ENCODE peak calls at places on chromosome 5, in four cellular contexts. One of them, this sample, is unnamed.

GRCh38 chr5:160390787-160391696 is 8.8 kb downstream of the FAM200C start:
- DNase-seq in PC-9: no peak
- DNase-seq in left ventricle myocardium inferior: no peak
- DNase-seq in uterus: no peak
- DNase-seq in this sample: no peak

GRCh38 chr5:139683295-139684271 is 35.4 kb downstream of the CXXC5 start:
- DNase-seq in left ventricle myocardium inferior: no peak
- DNase-seq in uterus: no peak
- DNase-seq in PC-9: no peak
- DNase-seq in this sample: no peak

GRCh38 chr5:168978015-168978414 is 322.9 kb downstream of the SLIT3 start:
- DNase-seq in PC-9: no peak
- DNase-seq in left ventricle myocardium inferior: no peak
- DNase-seq in uterus: no peak
- DNase-seq in this sample: no peak

GRCh38 chr5:12242960-12243888 is 339.0 kb upstream of the CTNND2 start:
- DNase-seq in PC-9: no peak
- DNase-seq in left ventricle myocardium inferior: no peak
- DNase-seq in uterus: no peak
- DNase-seq in this sample: no peak

GRCh38 chr5:598564-598890 is 13.6 kb upstream of the CEP72 start:
- DNase-seq in left ventricle myocardium inferior: no peak
- DNase-seq in PC-9: no peak
- DNase-seq in uterus: no peak
- DNase-seq in this sample: no peak

GRCh38 chr5:151718653-151719052 is 31.9 kb upstream of the SPARC start:
- DNase-seq in left ventricle myocardium inferior: no peak
- DNase-seq in uterus: no peak
- DNase-seq in PC-9: no peak
- DNase-seq in this sample: no peak

GRCh38 chr5:126137771-126138474 is 285.3 kb upstream of the GRAMD2B start:
- DNase-seq in uterus: no peak
- DNase-seq in left ventricle myocardium inferior: no peak
- DNase-seq in PC-9: no peak
- DNase-seq in this sample: no peak

GRCh38 chr5:130514984-130515690 is 610.9 kb downstream of the CHSY3 start:
- DNase-seq in uterus: no peak
- DNase-seq in PC-9: no peak
- DNase-seq in left ventricle myocardium inferior: no peak
- DNase-seq in this sample: no peak

GRCh38 chr5:154015071-154015693 is 23.5 kb downstream of the FAM114A2 start:
- DNase-seq in PC-9: no peak
- DNase-seq in left ventricle myocardium inferior: peak
- DNase-seq in uterus: no peak
- DNase-seq in this sample: no peak

GRCh38 chr5:178116406-178116885 is 3.1 kb downstream of the N4BP3 start:
- DNase-seq in uterus: no peak
- DNase-seq in PC-9: no peak
- DNase-seq in left ventricle myocardium inferior: no peak
- DNase-seq in this sample: no peak

GRCh38 chr5:42995152-42995751 is 44.9 kb downstream of the ANXA2R start:
- DNase-seq in uterus: no peak
- DNase-seq in left ventricle myocardium inferior: no peak
- DNase-seq in PC-9: no peak
- DNase-seq in this sample: no peak

GRCh38 chr5:66960373-66961137 is 236.0 kb downstream of the CD180 start:
- DNase-seq in left ventricle myocardium inferior: no peak
- DNase-seq in uterus: no peak
- DNase-seq in PC-9: no peak
- DNase-seq in this sample: no peak

GRCh38 chr5:66958984-66959641 is 237.5 kb downstream of the CD180 start:
- DNase-seq in uterus: peak
- DNase-seq in PC-9: peak
- DNase-seq in left ventricle myocardium inferior: peak
- DNase-seq in this sample: peak

GRCh38 chr5:66956439-66956838 is 240.2 kb downstream of the CD180 start:
- DNase-seq in uterus: no peak
- DNase-seq in left ventricle myocardium inferior: no peak
- DNase-seq in PC-9: no peak
- DNase-seq in this sample: no peak

GRCh38 chr5:66958126-66958983 is 238.2 kb downstream of the CD180 start:
- DNase-seq in PC-9: no peak
- DNase-seq in left ventricle myocardium inferior: no peak
- DNase-seq in uterus: no peak
- DNase-seq in this sample: no peak

GRCh38 chr5:66959668-66960067 is 236.9 kb downstream of the CD180 start:
- DNase-seq in left ventricle myocardium inferior: no peak
- DNase-seq in uterus: no peak
- DNase-seq in PC-9: no peak
- DNase-seq in this sample: no peak
- H3K4me3 ChIP-seq in left ventricle myocardium inferior: peak
- H3K4me3 ChIP-seq in uterus: peak
- H3K4me3 ChIP-seq in PC-9: no peak
- H3K4me3 ChIP-seq in this sample: peak

GRCh38 chr5:124918618-124919017 is 172.2 kb upstream of the ZNF608 start:
- DNase-seq in PC-9: no peak
- DNase-seq in uterus: no peak
- DNase-seq in left ventricle myocardium inferior: no peak
- DNase-seq in this sample: no peak

GRCh38 chr5:124920909-124921666 is 174.6 kb upstream of the ZNF608 start:
- DNase-seq in uterus: no peak
- DNase-seq in PC-9: no peak
- DNase-seq in left ventricle myocardium inferior: no peak
- DNase-seq in this sample: no peak

GRCh38 chr5:124919076-124919475 is 172.6 kb upstream of the ZNF608 start:
- DNase-seq in PC-9: no peak
- DNase-seq in uterus: no peak
- DNase-seq in left ventricle myocardium inferior: no peak
- DNase-seq in this sample: no peak

GRCh38 chr5:124921694-124922093 is 175.3 kb upstream of the ZNF608 start:
- DNase-seq in left ventricle myocardium inferior: no peak
- DNase-seq in uterus: no peak
- DNase-seq in PC-9: no peak
- DNase-seq in this sample: no peak

GRCh38 chr5:124919752-124920151 is 173.3 kb upstream of the ZNF608 start:
- DNase-seq in PC-9: no peak
- DNase-seq in left ventricle myocardium inferior: no peak
- DNase-seq in uterus: no peak
- DNase-seq in this sample: no peak
- H3K4me3 ChIP-seq in PC-9: no peak
- H3K4me3 ChIP-seq in left ventricle myocardium inferior: no peak
- H3K4me3 ChIP-seq in uterus: no peak
- H3K4me3 ChIP-seq in this sample: no peak

GRCh38 chr5:77844408-77845272 is 68.5 kb upstream of the TBCA start:
- DNase-seq in PC-9: no peak
- DNase-seq in uterus: no peak
- DNase-seq in left ventricle myocardium inferior: no peak
- DNase-seq in this sample: peak
- H3K4me3 ChIP-seq in PC-9: no peak
- H3K4me3 ChIP-seq in uterus: peak
- H3K4me3 ChIP-seq in left ventricle myocardium inferior: peak
- H3K4me3 ChIP-seq in this sample: peak

DNA sequence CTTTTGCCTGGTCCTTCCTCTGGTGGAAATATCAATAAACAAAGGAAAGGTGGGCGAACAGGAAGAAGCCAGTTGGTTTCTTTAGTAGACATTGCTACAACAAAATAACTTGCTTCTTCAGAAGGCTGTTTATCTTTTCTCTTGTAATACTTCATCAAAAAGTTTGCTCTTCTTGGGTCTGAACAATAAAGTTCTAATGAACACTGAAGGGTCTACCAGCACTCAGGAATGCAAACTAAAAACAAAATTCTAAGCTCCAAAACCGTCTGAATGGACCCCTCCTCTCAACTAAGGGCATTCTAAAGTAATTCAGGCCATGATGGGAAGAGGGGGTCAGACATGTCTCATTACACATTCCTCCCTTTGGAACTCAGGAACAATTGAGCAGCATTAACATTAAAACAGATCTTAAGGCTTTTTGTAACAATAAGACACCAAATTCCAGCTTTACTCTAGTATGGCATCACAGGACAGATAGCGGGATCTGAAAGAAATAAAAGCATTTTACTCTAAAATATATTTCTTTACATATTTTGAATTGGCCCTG is 2.3 kb downstream of the TBCA start:
- DNase-seq in left ventricle myocardium inferior: no peak
- DNase-seq in PC-9: no peak
- DNase-seq in uterus: no peak
- DNase-seq in this sample: no peak
- H3K4me3 ChIP-seq in left ventricle myocardium inferior: peak
- H3K4me3 ChIP-seq in PC-9: peak
- H3K4me3 ChIP-seq in uterus: no peak
- H3K4me3 ChIP-seq in this sample: peak

DNA sequence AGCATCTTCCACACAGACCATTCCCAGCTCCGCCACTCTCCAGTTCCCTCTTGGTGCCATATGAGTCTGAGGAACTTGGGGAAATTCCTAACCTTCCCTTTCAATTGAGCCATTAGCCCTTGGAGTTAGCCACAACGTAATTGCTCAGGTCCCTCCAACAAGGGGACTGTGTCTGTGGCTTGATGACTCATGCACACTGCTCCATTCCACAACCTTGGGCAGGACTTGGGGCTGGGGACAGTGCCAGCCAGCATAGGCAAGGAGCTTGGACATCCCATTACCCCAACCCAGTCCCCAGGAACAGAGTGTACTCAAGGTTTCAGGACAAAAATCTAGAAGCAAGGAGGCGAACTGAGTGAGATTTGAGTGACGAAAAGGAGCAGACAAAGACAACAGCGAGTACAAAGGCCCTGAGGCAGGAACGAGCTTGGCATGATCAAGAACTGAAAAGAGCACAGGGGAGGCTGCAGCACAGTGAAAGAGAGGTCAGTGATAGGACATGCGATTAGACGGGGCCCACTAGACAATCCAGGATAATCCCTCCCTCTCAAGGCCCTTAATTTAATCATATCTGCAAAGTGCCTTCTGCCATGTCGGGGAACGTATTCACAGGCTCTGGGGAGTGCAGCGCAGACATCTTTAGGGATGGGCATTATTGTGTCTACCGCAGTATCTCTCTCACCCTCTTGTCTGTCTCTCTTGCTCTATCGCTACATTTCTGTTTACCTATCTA is 16.0 kb upstream of the JADE2 start:
- DNase-seq in uterus: no peak
- DNase-seq in PC-9: peak
- DNase-seq in left ventricle myocardium inferior: no peak
- DNase-seq in this sample: peak
- H3K4me3 ChIP-seq in uterus: no peak
- H3K4me3 ChIP-seq in PC-9: no peak
- H3K4me3 ChIP-seq in left ventricle myocardium inferior: no peak
- H3K4me3 ChIP-seq in this sample: no peak

GRCh38 chr5:32405502-32405901 is 39.0 kb downstream of the ZFR start:
- DNase-seq in PC-9: no peak
- DNase-seq in uterus: no peak
- DNase-seq in left ventricle myocardium inferior: no peak
- DNase-seq in this sample: no peak

GRCh38 chr5:32403760-32404159 is 40.8 kb downstream of the ZFR start:
- DNase-seq in left ventricle myocardium inferior: no peak
- DNase-seq in uterus: no peak
- DNase-seq in PC-9: no peak
- DNase-seq in this sample: no peak

GRCh38 chr5:32400394-32400793 is 44.1 kb downstream of the ZFR start:
- DNase-seq in uterus: no peak
- DNase-seq in left ventricle myocardium inferior: no peak
- DNase-seq in PC-9: no peak
- DNase-seq in this sample: no peak
- H3K4me3 ChIP-seq in uterus: no peak
- H3K4me3 ChIP-seq in left ventricle myocardium inferior: no peak
- H3K4me3 ChIP-seq in PC-9: no peak
- H3K4me3 ChIP-seq in this sample: no peak

GRCh38 chr5:181283347-181283746 is 22.4 kb upstream of the TRIM52 start:
- DNase-seq in uterus: no peak
- DNase-seq in PC-9: no peak
- DNase-seq in left ventricle myocardium inferior: no peak
- DNase-seq in this sample: no peak

GRCh38 chr5:181280251-181280762 is 19.4 kb upstream of the TRIM52 start:
- DNase-seq in uterus: no peak
- DNase-seq in left ventricle myocardium inferior: no peak
- DNase-seq in PC-9: no peak
- DNase-seq in this sample: no peak

GRCh38 chr5:181281077-181281983 is 20.4 kb upstream of the TRIM52 start:
- DNase-seq in PC-9: no peak
- DNase-seq in left ventricle myocardium inferior: no peak
- DNase-seq in uterus: no peak
- DNase-seq in this sample: no peak

GRCh38 chr5:181282874-181283273 is 21.9 kb upstream of the TRIM52 start:
- DNase-seq in left ventricle myocardium inferior: no peak
- DNase-seq in uterus: no peak
- DNase-seq in PC-9: no peak
- DNase-seq in this sample: no peak

DNA sequence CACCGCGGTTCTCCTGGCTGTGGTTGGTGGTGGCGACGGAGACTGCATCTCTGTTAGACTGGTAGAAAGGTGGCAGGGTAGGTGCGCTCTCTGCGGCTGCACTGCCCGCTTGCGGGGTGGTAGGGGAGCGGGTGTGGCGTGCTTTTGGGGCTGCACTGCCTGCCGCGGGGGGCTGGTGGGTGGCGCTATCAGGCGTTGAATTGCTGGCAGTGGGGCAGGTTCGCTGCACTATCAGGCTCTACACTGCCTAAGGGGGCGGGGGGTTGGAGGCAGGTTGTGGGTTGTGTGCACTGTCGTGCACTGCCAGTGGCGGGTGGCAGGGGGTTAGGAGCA is 21.0 kb upstream of the TRIM52 start:
- DNase-seq in left ventricle myocardium inferior: no peak
- DNase-seq in uterus: no peak
- DNase-seq in PC-9: no peak
- DNase-seq in this sample: no peak
- H3K4me3 ChIP-seq in left ventricle myocardium inferior: no peak
- H3K4me3 ChIP-seq in uterus: no peak
- H3K4me3 ChIP-seq in PC-9: no peak
- H3K4me3 ChIP-seq in this sample: no peak

DNA sequence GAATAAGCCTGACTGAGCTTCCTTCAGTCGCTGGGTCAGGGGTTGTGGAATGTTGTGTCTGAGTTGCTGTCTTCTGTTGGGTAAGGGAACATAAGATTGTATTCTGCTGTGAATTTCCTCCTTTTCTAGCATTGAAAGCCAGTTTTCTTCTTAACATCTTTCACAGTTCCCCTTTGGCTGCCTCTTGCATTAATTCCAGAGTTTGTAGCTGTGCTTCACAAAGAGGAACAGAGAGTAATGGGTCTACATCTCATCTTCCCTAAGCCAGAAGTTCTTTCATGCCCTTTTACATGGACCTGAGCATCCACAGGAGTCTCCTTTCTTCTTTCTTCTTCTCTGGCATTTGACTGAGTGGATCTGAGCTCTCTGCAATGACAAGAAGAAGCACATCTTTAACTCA is 686.8 kb downstream of the KCTD16 start:
- DNase-seq in uterus: no peak
- DNase-seq in left ventricle myocardium inferior: no peak
- DNase-seq in PC-9: no peak
- DNase-seq in this sample: no peak
- H3K4me3 ChIP-seq in uterus: no peak
- H3K4me3 ChIP-seq in left ventricle myocardium inferior: no peak
- H3K4me3 ChIP-seq in PC-9: no peak
- H3K4me3 ChIP-seq in this sample: no peak